ENCODE peak calls at places on chromosomes 1 and 21, in six cellular contexts. N is heart left ventricle, J is mucosa of descending colon, L is GM12864, X is fibroblast of mammary gland, C is upper lobe of right lung. D is an unnamed sample.

GRCh38 chr1:220751130-220751529 is 3.0 kb downstream of the MTARC2 start:
- DNase-seq in N (no peak), J (peak), C (no peak), L (no peak), X (no peak), D (no peak)

GRCh38 chr1:246435421-246436041 is 71.5 kb downstream of the SMYD3 start:
- DNase-seq in J (no peak), N (no peak), L (no peak), X (peak), C (no peak), D (no peak)

GRCh38 chr1:209250970-209251636 is 332.4 kb upstream of the CAMK1G start:
- DNase-seq in X (no peak), N (no peak), L (no peak), C (no peak), J (no peak), D (no peak)

GRCh38 chr1:232635778-232636356 is 5.9 kb upstream of the SIPA1L2 start:
- DNase-seq in N (no peak), L (no peak), C (no peak), X (peak), J (no peak), D (peak)

GRCh38 chr21:18545908-18546307 is 142.3 kb upstream of the TMPRSS15 start:
- DNase-seq in C (no peak), J (no peak), N (no peak), X (peak), L (no peak), D (no peak)

GRCh38 chr1:156086256-156086662 is 4.0 kb upstream of the MEX3A start:
- DNase-seq in N (peak), J (no peak), L (no peak), C (no peak), X (peak), D (peak)

GRCh38 chr1:95084317-95085176 is 11.8 kb upstream of the ALG14 start:
- DNase-seq in L (no peak), N (no peak), C (no peak), X (peak), J (no peak), D (peak)

GRCh38 chr1:44672254-44672955 is 1.9 kb downstream of the TMEM53 start:
- DNase-seq in X (peak), C (peak), N (peak), L (peak), J (no peak), D (no peak)

GRCh38 chr1:20399196-20399595 is 86.8 kb downstream of the CAMK2N1 start:
- DNase-seq in J (no peak), L (no peak), N (no peak), C (no peak), X (no peak), D (no peak)

GRCh38 chr1:222095606-222096475 is 354.0 kb upstream of the DUSP10 start:
- DNase-seq in J (peak), N (peak), X (peak), L (peak), C (no peak), D (peak)

GRCh38 chr1:16984717-16985116 is 4.3 kb upstream of the MFAP2 start:
- DNase-seq in X (peak), J (no peak), L (no peak), C (no peak), N (peak), D (peak)

GRCh38 chr1:3306583-3307285 is 147.7 kb upstream of the ARHGEF16 start:
- DNase-seq in X (peak), J (no peak), N (no peak), C (no peak), L (no peak), D (no peak)

GRCh38 chr1:111372336-111372965 is 55.1 kb downstream of the OVGP1 start:
- DNase-seq in L (no peak), N (no peak), J (no peak), X (no peak), C (no peak), D (no peak)

GRCh38 chr1:25341746-25342145 is 3.6 kb downstream of the TMEM50A start:
- DNase-seq in J (no peak), C (no peak), X (no peak), L (no peak), N (no peak), D (no peak)

GRCh38 chr21:32626633-32627196 is 14.5 kb upstream of the CFAP298 start:
- DNase-seq in J (no peak), X (peak), N (no peak), C (no peak), L (no peak), D (no peak)

GRCh38 chr1:31183927-31184554 is 55.6 kb downstream of the NKAIN1 start:
- DNase-seq in J (peak), N (no peak), C (no peak), X (peak), L (no peak), D (peak)

GRCh38 chr1:158203693-158204457 is 23.2 kb downstream of the CD1D start:
- DNase-seq in J (no peak), C (no peak), L (no peak), N (no peak), X (peak), D (peak)

GRCh38 chr1:35369922-35370671 is 101.6 kb downstream of the ZMYM4 start:
- DNase-seq in N (peak), C (no peak), J (no peak), L (no peak), X (peak), D (peak)

GRCh38 chr1:244672961-244673695 is 20.2 kb downstream of the DESI2 start:
- DNase-seq in C (no peak), N (peak), X (peak), L (no peak), J (no peak), D (no peak)

GRCh38 chr1:12610305-12610935 is 7.6 kb downstream of the DHRS3 start:
- DNase-seq in C (no peak), L (no peak), N (no peak), X (peak), J (no peak), D (no peak)

GRCh38 chr1:40753142-40753882 is 30.3 kb upstream of the KCNQ4 start:
- DNase-seq in X (no peak), L (peak), N (no peak), C (no peak), J (no peak), D (no peak)

GRCh38 chr1:231424950-231425805 is 3.1 kb upstream of the EGLN1 start:
- DNase-seq in L (no peak), X (no peak), C (no peak), J (no peak), N (peak), D (no peak)

GRCh38 chr1:15337656-15338402 is 71.9 kb upstream of the EFHD2 start:
- DNase-seq in C (peak), L (no peak), J (no peak), X (peak), N (no peak), D (no peak)

GRCh38 chr1:74935446-74935845 is 198.7 kb upstream of the LHX8 start:
- DNase-seq in N (no peak), J (no peak), C (no peak), L (no peak), X (no peak), D (no peak)

GRCh38 chr1:181396171-181396670 is 87.1 kb upstream of the CACNA1E start:
- DNase-seq in L (no peak), N (no peak), C (no peak), X (no peak), J (no peak), D (no peak)

GRCh38 chr1:100036718-100037664 is 67.2 kb downstream of the SLC35A3 start:
- DNase-seq in N (no peak), L (no peak), C (no peak), X (peak), J (no peak), D (peak)

GRCh38 chr1:8118031-8118451 is 91.9 kb upstream of the ERRFI1 start:
- DNase-seq in J (no peak), L (no peak), N (no peak), C (no peak), X (no peak), D (peak)

GRCh38 chr1:222107975-222108374 is 366.1 kb upstream of the DUSP10 start:
- DNase-seq in J (no peak), C (no peak), L (no peak), N (no peak), X (no peak), D (no peak)

GRCh38 chr21:33688343-33688742 is 46.0 kb downstream of the ITSN1 start:
- DNase-seq in L (no peak), N (no peak), J (no peak), C (no peak), X (peak), D (no peak)

GRCh38 chr21:45420623-45421041 is 15.7 kb downstream of the COL18A1 start:
- DNase-seq in J (peak), N (peak), L (no peak), C (no peak), X (no peak), D (no peak)

GRCh38 chr1:187877220-187877619 is 1048.5 kb downstream of the PLA2G4A start:
- DNase-seq in N (no peak), C (no peak), J (no peak), X (no peak), L (no peak), D (no peak)

GRCh38 chr1:3672231-3672970 is 20.1 kb downstream of the TP73 start:
- DNase-seq in X (no peak), C (peak), J (peak), L (no peak), N (peak), D (no peak)

GRCh38 chr1:236320671-236321070 is 38.9 kb upstream of the ERO1B start:
- DNase-seq in N (no peak), X (no peak), J (no peak), C (no peak), L (no peak), D (no peak)

GRCh38 chr1:36151845-36152203 is 2.5 kb upstream of the TRAPPC3 start:
- DNase-seq in J (no peak), X (no peak), L (no peak), N (no peak), C (no peak), D (no peak)

GRCh38 chr1:87129606-87130005 is 199.1 kb upstream of the LMO4 start:
- DNase-seq in C (no peak), X (peak), J (no peak), L (no peak), N (peak), D (peak)

DNA sequence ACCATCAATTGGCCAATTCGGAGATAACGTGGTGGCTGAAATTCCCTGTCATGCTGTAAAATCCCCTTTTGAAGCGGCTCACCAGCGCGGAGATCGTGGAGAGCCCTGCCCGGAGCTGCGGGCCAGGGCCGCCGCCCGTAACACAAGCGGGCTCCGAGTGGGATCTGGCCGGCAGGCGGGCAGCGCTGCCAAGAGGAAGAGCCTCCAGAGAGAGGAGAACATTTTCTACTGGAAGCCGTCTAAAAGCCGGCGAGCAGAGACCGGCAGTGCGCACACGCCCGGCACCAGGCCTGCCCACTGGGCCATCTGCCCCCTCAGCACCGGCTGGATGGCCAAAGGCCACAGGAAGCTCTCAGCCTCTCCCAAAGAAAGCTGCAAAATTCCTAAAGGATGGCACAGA is 15.5 kb downstream of the SSBP3 start:
- DNase-seq in C (no peak), J (no peak), L (no peak), X (peak), N (no peak), D (no peak)
- H3K4me3 ChIP-seq in C (no peak), J (no peak), L (no peak), X (no peak), N (no peak), D (no peak)

DNA sequence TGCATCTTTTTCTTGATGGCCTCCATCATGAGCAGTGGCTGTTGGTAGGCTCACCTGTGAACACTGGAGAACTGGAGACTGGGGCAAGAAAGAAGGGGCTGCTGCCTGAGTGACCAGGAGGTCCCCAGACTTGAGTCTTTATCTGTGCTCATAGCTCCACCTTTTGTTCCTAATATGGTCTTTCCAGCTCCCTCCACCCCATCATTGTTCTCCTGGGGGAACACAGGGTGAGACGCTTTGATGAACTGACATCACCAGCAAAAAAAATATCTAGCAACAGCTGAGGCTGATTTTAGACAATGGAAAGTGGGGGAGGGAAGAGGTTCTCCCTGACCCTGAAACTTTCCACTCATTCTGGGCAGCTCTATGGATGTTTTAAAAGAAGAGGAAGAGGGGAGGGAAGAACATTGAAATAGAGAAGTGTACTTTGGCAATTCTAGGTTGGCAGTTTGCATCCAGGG is at the start of gene TPM3:
- DNase-seq in L (no peak), C (no peak), N (no peak), J (no peak), X (no peak), D (no peak)
- H3K4me3 ChIP-seq in L (no peak), C (no peak), N (no peak), J (no peak), X (no peak), D (no peak)

GRCh38 chr1:172704003-172704402 is 45.1 kb downstream of the FASLG start:
- DNase-seq in N (no peak), C (no peak), J (no peak), L (no peak), X (no peak), D (no peak)

GRCh38 chr1:172699111-172699510 is 40.2 kb downstream of the FASLG start:
- DNase-seq in J (no peak), X (peak), C (no peak), L (peak), N (no peak), D (no peak)

GRCh38 chr1:172698224-172698623 is 39.3 kb downstream of the FASLG start:
- DNase-seq in L (no peak), C (no peak), N (no peak), X (no peak), J (no peak), D (no peak)

GRCh38 chr1:172697463-172698100 is 38.7 kb downstream of the FASLG start:
- DNase-seq in X (no peak), N (no peak), C (no peak), J (no peak), L (no peak), D (no peak)

GRCh38 chr1:172699695-172700094 is 40.8 kb downstream of the FASLG start:
- DNase-seq in N (peak), X (no peak), C (no peak), J (no peak), L (no peak), D (no peak)
- H3K4me3 ChIP-seq in N (no peak), X (no peak), C (no peak), J (no peak), L (no peak), D (no peak)

DNA sequence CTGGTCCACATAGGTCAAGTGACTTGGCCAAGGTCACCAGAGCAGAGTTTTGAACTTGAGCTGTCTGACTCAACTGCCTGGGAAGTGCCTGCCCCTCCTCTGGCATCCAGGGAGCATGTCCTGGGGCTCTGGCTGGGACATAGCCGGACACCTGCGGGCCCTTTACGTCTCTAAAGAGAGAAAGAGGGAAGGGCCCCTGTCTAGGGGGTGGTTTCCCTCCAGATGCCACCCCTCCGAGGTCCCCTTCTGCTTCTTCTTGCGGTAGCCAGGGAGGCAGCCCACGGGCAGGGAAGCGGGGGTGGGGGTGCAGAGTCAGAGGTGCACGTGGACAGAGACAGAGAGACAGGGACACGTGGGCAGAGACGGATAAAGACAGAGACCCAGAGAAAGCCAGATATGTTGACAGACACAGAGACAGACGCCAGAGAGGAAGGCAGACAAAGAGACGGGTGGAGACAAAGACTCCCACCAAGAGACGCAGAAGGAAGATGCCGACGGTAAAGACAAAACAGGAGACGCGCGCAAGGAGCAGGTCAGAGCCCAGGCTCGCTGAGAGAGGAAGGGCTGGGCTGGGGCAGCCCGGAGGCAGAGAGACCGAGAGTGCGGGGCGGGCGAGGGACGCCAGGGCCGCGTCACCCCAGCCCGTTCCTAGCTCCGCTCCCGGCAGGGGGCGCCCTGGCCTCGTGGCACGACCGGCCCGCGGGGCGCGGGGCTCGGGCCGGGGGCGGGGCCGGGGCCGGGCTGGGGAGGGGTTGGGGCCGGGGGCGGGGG is 458 bp upstream of the ALPL start:
- DNase-seq in L (no peak), N (peak), J (peak), C (peak), X (peak), D (peak)
- H3K4me3 ChIP-seq in L (no peak), N (peak), J (no peak), C (peak), X (peak), D (peak)

GRCh38 chr1:225448146-225448805 is 20.4 kb upstream of the LBR start:
- DNase-seq in N (no peak), J (no peak), L (no peak), C (peak), X (no peak), D (no peak)
- H3K4me3 ChIP-seq in N (no peak), J (no peak), L (no peak), C (no peak), X (no peak), D (no peak)

GRCh38 chr1:151902858-151903257 is 6.5 kb downstream of the THEM4 start:
- DNase-seq in C (no peak), J (no peak), X (no peak), L (no peak), N (no peak), D (no peak)

GRCh38 chr1:151905070-151905442 is 4.3 kb downstream of the THEM4 start:
- DNase-seq in L (no peak), C (no peak), N (no peak), J (no peak), X (peak), D (no peak)

GRCh38 chr1:151909167-151910149 is at the start of gene THEM4:
- DNase-seq in N (peak), C (peak), X (peak), J (peak), L (peak), D (peak)

GRCh38 chr1:151908228-151908691 is 1.1 kb downstream of the THEM4 start:
- DNase-seq in J (no peak), L (no peak), N (no peak), X (peak), C (no peak), D (peak)

DNA sequence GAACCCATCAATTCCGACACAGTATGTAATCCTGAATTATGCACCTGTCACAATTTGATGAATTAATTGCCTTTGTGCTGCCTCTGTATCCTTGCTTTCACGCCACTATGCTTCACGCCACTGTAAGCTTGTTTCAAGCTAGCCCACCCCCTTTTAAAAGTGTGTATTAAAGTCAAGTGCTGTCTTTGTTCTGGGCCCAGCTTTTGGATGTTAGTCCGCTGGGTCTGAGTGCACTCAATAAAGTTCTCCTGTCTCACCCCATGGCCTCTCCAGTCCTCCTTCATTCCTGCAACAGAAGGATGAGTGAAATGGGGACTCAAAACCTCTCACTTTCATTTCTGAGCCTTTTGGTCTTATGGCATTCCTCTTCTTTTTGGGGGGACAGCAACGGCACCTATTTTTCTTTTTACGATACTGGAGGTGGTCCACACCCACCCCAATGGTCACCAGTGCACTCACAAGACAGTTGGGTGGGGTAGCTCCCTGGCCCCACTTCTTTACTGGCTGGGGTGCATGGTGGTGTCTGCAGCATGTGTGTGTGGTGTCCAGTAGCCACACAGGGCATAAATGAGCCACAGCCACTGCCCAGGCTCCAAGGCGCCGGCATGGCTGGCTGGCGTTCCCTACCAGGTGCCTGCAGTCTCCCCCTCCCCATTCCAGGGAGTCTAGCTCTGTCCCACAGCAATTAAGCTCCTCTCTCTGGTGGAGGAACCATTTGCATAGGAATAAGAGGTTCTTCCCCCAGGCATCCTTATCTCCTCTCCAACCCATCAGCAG is 1.8 kb downstream of the THEM4 start:
- DNase-seq in L (no peak), X (peak), C (no peak), J (no peak), N (no peak), D (no peak)
- H3K4me3 ChIP-seq in L (no peak), X (no peak), C (no peak), J (no peak), N (no peak), D (no peak)

GRCh38 chr1:170881268-170882265 is 53.8 kb upstream of the MROH9 start:
- DNase-seq in X (peak), L (peak), J (no peak), C (no peak), N (no peak), D (no peak)
- H3K4me3 ChIP-seq in X (no peak), L (no peak), J (no peak), C (peak), N (peak), D (no peak)

DNA sequence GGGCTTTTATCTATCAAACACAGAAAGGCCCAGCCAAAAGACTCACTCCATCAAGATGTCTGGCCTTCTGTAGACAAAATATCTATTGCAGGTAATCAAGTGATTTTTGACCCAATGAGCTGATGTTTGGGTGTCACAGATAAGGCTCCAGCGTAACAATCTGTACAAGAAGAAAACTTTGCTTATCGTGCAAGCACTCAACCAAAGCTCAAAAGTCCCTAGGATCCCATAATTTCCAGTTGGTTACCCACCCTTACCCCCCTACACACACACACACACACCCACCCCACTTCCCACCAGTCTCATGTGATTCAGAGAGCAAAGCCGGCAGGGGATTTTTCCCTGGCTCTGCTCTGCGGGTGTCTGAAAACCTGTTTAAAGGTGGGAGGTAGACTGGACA is 5.8 kb downstream of the ITPKB start:
- DNase-seq in L (no peak), N (no peak), X (no peak), C (no peak), J (no peak), D (no peak)
- H3K4me3 ChIP-seq in L (peak), N (peak), X (no peak), C (peak), J (no peak), D (no peak)